ENCODE peak calls at places on chromosome 18, in ten cellular contexts. U, A, N, J, F, X, S, W, Y and Q are unnamed samples.

GRCh38 chr18:49028801-49029506 is 78.2 kb upstream of the SMAD7 start:
- DNase-seq in S (no peak), F (no peak), J (no peak), N (no peak), W (no peak), U (no peak), X (no peak), A (no peak), Y (no peak), Q (no peak)

GRCh38 chr18:34871435-34871834 is 161.3 kb downstream of the DTNA start:
- DNase-seq in F (no peak), W (no peak), J (no peak), N (no peak), U (peak), A (no peak), Y (no peak), S (no peak), X (no peak), Q (no peak)

GRCh38 chr18:77974329-77974728 is 724.7 kb downstream of the GALR1 start:
- DNase-seq in X (no peak), J (no peak), W (no peak), S (no peak), U (no peak), A (no peak), N (no peak), F (no peak), Y (no peak), Q (no peak)

GRCh38 chr18:51153659-51154371 is 43.7 kb downstream of the MEX3C start:
- DNase-seq in N (no peak), S (no peak), J (no peak), F (no peak), A (no peak), Y (no peak), U (no peak), W (no peak), X (no peak), Q (no peak)

GRCh38 chr18:26865557-26865956 is at the start of gene AQP4:
- DNase-seq in W (no peak), X (no peak), Y (no peak), S (no peak), N (no peak), A (no peak), J (peak), U (no peak), F (no peak), Q (no peak)

GRCh38 chr18:24987271-24987932 is 364.6 kb downstream of the ZNF521 start:
- DNase-seq in W (no peak), A (peak), N (no peak), Y (no peak), J (no peak), X (no peak), F (no peak), S (no peak), U (peak), Q (no peak)

GRCh38 chr18:58473071-58473470 is 155.8 kb downstream of the ALPK2 start:
- DNase-seq in S (no peak), N (no peak), U (peak), A (no peak), F (no peak), W (no peak), J (no peak), Y (no peak), X (no peak), Q (no peak)

GRCh38 chr18:36628435-36629094 is 200.2 kb downstream of the TPGS2 start:
- DNase-seq in W (no peak), A (peak), J (no peak), S (no peak), X (no peak), F (no peak), U (peak), N (peak), Y (no peak), Q (no peak)

GRCh38 chr18:37419272-37419671 is 146.3 kb downstream of the CELF4 start:
- DNase-seq in A (no peak), J (no peak), U (peak), X (no peak), S (peak), N (no peak), Y (no peak), F (no peak), W (no peak), Q (no peak)

GRCh38 chr18:74613390-74613789 is 15.7 kb downstream of the ZNF407 start:
- DNase-seq in W (no peak), F (no peak), A (no peak), J (no peak), U (no peak), N (no peak), Y (no peak), S (no peak), X (no peak), Q (no peak)

GRCh38 chr18:55343396-55344073 is 244.5 kb downstream of the TCF4 start:
- DNase-seq in U (peak), W (no peak), N (no peak), Y (no peak), J (no peak), A (peak), F (no peak), X (peak), S (peak), Q (no peak)

GRCh38 chr18:29307231-29307630 is 1130.3 kb upstream of the CDH2 start:
- DNase-seq in S (no peak), N (no peak), J (no peak), U (peak), Y (no peak), W (no peak), X (no peak), A (no peak), F (no peak), Q (no peak)

GRCh38 chr18:45738660-45739059 is 14.7 kb downstream of the SLC14A1 start:
- DNase-seq in F (no peak), A (no peak), W (no peak), X (no peak), U (peak), J (no peak), N (no peak), Y (no peak), S (no peak), Q (no peak)

GRCh38 chr18:59681521-59682004 is 15.7 kb downstream of the CCBE1 start:
- DNase-seq in F (peak), A (no peak), Y (no peak), N (no peak), X (no peak), S (no peak), U (no peak), J (no peak), W (no peak), Q (no peak)

GRCh38 chr18:56458770-56459450 is 179.5 kb downstream of the TXNL1 start:
- DNase-seq in U (no peak), X (peak), F (no peak), W (no peak), Y (no peak), J (no peak), S (no peak), N (no peak), A (no peak), Q (no peak)

GRCh38 chr18:48829443-48830149 is 121.2 kb downstream of the SMAD7 start:
- DNase-seq in A (peak), F (no peak), S (no peak), U (no peak), J (peak), N (no peak), Y (no peak), W (no peak), X (peak), Q (peak)

GRCh38 chr18:75208836-75209128 is 157 bp downstream of the PTGR3 start:
- DNase-seq in W (peak), U (no peak), F (no peak), S (peak), J (no peak), N (no peak), Y (no peak), A (no peak), X (no peak), Q (no peak)

GRCh38 chr18:31702449-31702848 is 18.1 kb upstream of the B4GALT6 start:
- DNase-seq in F (no peak), N (no peak), X (no peak), W (no peak), J (no peak), S (no peak), Y (no peak), A (no peak), U (no peak), Q (no peak)

GRCh38 chr18:3725100-3725499 is 275.1 kb downstream of the TGIF1 start:
- DNase-seq in W (no peak), J (no peak), U (no peak), S (no peak), A (no peak), N (no peak), Y (no peak), X (no peak), F (no peak), Q (no peak)

GRCh38 chr18:22883189-22883588 is 49.9 kb upstream of the RBBP8 start:
- DNase-seq in J (no peak), S (no peak), Y (no peak), N (no peak), X (no peak), W (no peak), A (no peak), F (no peak), U (no peak), Q (no peak)

GRCh38 chr18:5963267-5963666 is 67.9 kb upstream of the TMEM200C start:
- DNase-seq in N (no peak), S (no peak), W (no peak), Y (no peak), F (no peak), X (no peak), U (no peak), J (no peak), A (no peak), Q (no peak)

GRCh38 chr18:59906203-59906602 is 6.4 kb downstream of the PMAIP1 start:
- DNase-seq in A (no peak), U (no peak), Y (no peak), N (no peak), F (no peak), J (no peak), X (no peak), W (no peak), S (no peak), Q (no peak)

GRCh38 chr18:49304746-49305145 is 155.7 kb downstream of the DYM start:
- DNase-seq in A (no peak), F (no peak), W (no peak), U (peak), Y (no peak), X (no peak), N (no peak), S (no peak), J (no peak), Q (no peak)

GRCh38 chr18:36284671-36285295 is 12.7 kb upstream of the FHOD3 start:
- DNase-seq in S (peak), W (peak), A (peak), F (peak), N (no peak), J (no peak), U (peak), Y (peak), X (peak), Q (no peak)

GRCh38 chr18:78192044-78192443 is 787.6 kb upstream of the SALL3 start:
- DNase-seq in U (no peak), S (no peak), Y (no peak), W (peak), J (peak), X (peak), A (peak), F (peak), N (no peak), Q (no peak)

GRCh38 chr18:39611381-39612090 is 2045.9 kb upstream of the CELF4 start:
- DNase-seq in A (no peak), F (no peak), Y (no peak), N (no peak), X (no peak), S (no peak), J (no peak), U (peak), W (no peak), Q (no peak)

GRCh38 chr18:58762781-58763171 is 91.5 kb downstream of the MALT1 start:
- DNase-seq in S (no peak), X (no peak), Y (no peak), F (no peak), J (no peak), A (no peak), W (no peak), U (no peak), N (no peak), Q (peak)

GRCh38 chr18:61948842-61949438 is 56.1 kb upstream of the RNF152 start:
- DNase-seq in Y (no peak), S (no peak), W (no peak), N (no peak), A (no peak), U (no peak), X (no peak), F (peak), J (no peak), Q (no peak)